ENCODE peak calls at places on chromosomes 6 and 20, in six cellular contexts. M, W, B, X, P and C are unnamed samples.

GRCh38 chr20:9145142-9145541 is 76.3 kb downstream of the PLCB4 start:
- DNase-seq in B (no peak), W (no peak), M (no peak), X (no peak), P (no peak), C (no peak)

GRCh38 chr6:26205161-26205624 is 118.0 kb downstream of the HFE start:
- DNase-seq in B (peak; percentile 86), W (no peak), M (peak; percentile 67), P (peak; percentile 76), X (peak; percentile 86), C (peak; percentile 74)

GRCh38 chr20:57680934-57681914 is 28.6 kb downstream of the PMEPA1 start:
- DNase-seq in M (no peak), P (no peak), B (no peak), W (no peak), X (no peak), C (no peak)

GRCh38 chr20:34525709-34526416 is 9.6 kb downstream of the DYNLRB1 start:
- DNase-seq in M (no peak), B (no peak), P (peak; percentile 85), W (peak; percentile 99), X (no peak), C (peak; percentile 100)

GRCh38 chr6:158373209-158373608 is 60.9 kb downstream of the TULP4 start:
- DNase-seq in B (no peak), P (no peak), M (no peak), X (no peak), W (no peak), C (peak; percentile 80)

GRCh38 chr20:50563133-50563944 is 53.2 kb downstream of the PTPN1 start:
- DNase-seq in B (no peak), P (no peak), M (no peak), X (no peak), W (no peak), C (no peak)

GRCh38 chr6:169424821-169425240 is 171.2 kb upstream of the THBS2 start:
- DNase-seq in P (no peak), B (no peak), W (no peak), M (no peak), X (no peak), C (no peak)

GRCh38 chr6:69138173-69138572 is 503.1 kb downstream of the ADGRB3 start:
- DNase-seq in P (no peak), W (no peak), X (no peak), B (no peak), M (no peak), C (no peak)

GRCh38 chr6:84390334-84390733 is 162.9 kb upstream of the CEP162 start:
- DNase-seq in B (no peak), M (no peak), X (no peak), P (no peak), W (no peak), C (no peak)

GRCh38 chr6:70310063-70310694 is 7.3 kb upstream of the COL9A1 start:
- DNase-seq in M (no peak), X (peak; percentile 39), B (peak; percentile 59), P (no peak), W (no peak), C (peak; percentile 72)

GRCh38 chr6:71444222-71444621 is 155.6 kb downstream of the OGFRL1 start:
- DNase-seq in P (no peak), M (no peak), B (no peak), W (no peak), X (no peak), C (peak; percentile 28)

GRCh38 chr6:34638834-34639736 is 57.5 kb downstream of the ILRUN start:
- DNase-seq in W (no peak), P (no peak), B (no peak), X (peak; percentile 52), M (no peak), C (no peak)

GRCh38 chr20:29296256-29297230 is 1960.9 kb upstream of the DEFB115 start:
- DNase-seq in P (no peak), M (no peak), X (no peak), B (no peak), W (no peak), C (no peak)

GRCh38 chr20:47661714-47662113 is 123.6 kb downstream of the SULF2 start:
- DNase-seq in X (no peak), P (no peak), B (no peak), M (no peak), W (no peak), C (no peak)

GRCh38 chr20:47660983-47661711 is 124.1 kb downstream of the SULF2 start:
- DNase-seq in P (no peak), M (no peak), W (no peak), X (no peak), B (no peak), C (no peak)

GRCh38 chr20:47662483-47663353 is 122.6 kb downstream of the SULF2 start:
- DNase-seq in M (no peak), B (no peak), X (no peak), P (no peak), W (no peak), C (no peak)

GRCh38 chr20:47660602-47660905 is 124.7 kb downstream of the SULF2 start:
- DNase-seq in P (no peak), W (no peak), X (no peak), B (no peak), M (no peak), C (no peak)

GRCh38 chr20:47659904-47660601 is 125.2 kb downstream of the SULF2 start:
- DNase-seq in X (no peak), B (no peak), P (no peak), M (no peak), W (no peak), C (no peak)
- H3K36me3 ChIP-seq in X (peaks cover 7% of the 10 kb centered on the region), B (peaks cover 5% of the 10 kb centered on the region), P (peaks cover 5% of the 10 kb centered on the region), M (peaks cover 3% of the 10 kb centered on the region), W (peaks cover 42% of the 10 kb centered on the region), C (peaks cover 17% of the 10 kb centered on the region)

DNA sequence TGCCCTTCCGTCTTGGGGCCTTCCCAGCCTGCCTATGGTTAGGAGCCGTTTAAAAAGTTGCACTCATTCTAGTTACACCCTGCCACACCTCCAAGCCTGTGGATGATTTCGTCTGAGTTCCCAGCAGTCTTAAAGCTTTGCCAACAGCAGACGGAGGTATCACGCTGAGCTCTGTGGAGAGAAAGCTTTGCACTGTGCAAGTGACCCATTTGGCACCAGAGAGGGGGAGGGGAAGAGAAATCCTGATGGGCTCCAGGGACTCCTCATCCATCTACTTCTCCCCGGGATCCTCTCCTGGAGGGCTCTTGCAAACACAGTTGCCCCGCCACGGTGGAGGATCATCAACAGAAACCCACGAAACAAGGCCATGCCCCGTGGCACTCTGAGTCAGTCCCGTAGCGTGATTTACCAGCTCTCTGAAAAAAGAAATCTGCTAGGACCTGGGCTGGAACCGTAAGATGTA is 98.8 kb upstream of the CITED2 start:
- DNase-seq in M (no peak), P (peak; percentile 27), B (peak; percentile 34), W (no peak), X (no peak), C (no peak)
- H3K4me3 ChIP-seq in M (no peak overlapping the region), P (no peak overlapping the region), B (no peak overlapping the region), W (no peak overlapping the region), X (no peak overlapping the region), C (no peak overlapping the region)

GRCh38 chr20:420721-421574 is 12.8 kb downstream of the RBCK1 start:
- DNase-seq in B (peak; percentile 66), W (no peak), X (no peak), P (no peak), M (no peak), C (no peak)
- H3K36me3 ChIP-seq in B (peaks cover 11% of the 10 kb centered on the region), W (peaks cover 48% of the 10 kb centered on the region), X (peaks cover 11% of the 10 kb centered on the region), P (peaks cover 38% of the 10 kb centered on the region), M (peaks cover 58% of the 10 kb centered on the region), C (peaks cover 49% of the 10 kb centered on the region)

GRCh38 chr6:10520468-10520867 is 683 bp upstream of the GCNT2 start:
- DNase-seq in B (peak; percentile 50), X (no peak), M (no peak), W (no peak), P (no peak), C (peak; percentile 68)

GRCh38 chr6:10516953-10517352 is 4.2 kb upstream of the GCNT2 start:
- DNase-seq in W (no peak), P (no peak), B (no peak), X (no peak), M (no peak), C (no peak)

GRCh38 chr6:10522929-10523573 is 1.9 kb downstream of the GCNT2 start:
- DNase-seq in X (peak; percentile 49), B (peak; percentile 86), M (no peak), P (no peak), W (no peak), C (peak; percentile 13)

GRCh38 chr6:10521104-10521808 is at the start of gene GCNT2:
- DNase-seq in M (no peak), B (peak; percentile 90), X (peak; percentile 94), W (peak; percentile 84), P (no peak), C (peak; percentile 90)

DNA sequence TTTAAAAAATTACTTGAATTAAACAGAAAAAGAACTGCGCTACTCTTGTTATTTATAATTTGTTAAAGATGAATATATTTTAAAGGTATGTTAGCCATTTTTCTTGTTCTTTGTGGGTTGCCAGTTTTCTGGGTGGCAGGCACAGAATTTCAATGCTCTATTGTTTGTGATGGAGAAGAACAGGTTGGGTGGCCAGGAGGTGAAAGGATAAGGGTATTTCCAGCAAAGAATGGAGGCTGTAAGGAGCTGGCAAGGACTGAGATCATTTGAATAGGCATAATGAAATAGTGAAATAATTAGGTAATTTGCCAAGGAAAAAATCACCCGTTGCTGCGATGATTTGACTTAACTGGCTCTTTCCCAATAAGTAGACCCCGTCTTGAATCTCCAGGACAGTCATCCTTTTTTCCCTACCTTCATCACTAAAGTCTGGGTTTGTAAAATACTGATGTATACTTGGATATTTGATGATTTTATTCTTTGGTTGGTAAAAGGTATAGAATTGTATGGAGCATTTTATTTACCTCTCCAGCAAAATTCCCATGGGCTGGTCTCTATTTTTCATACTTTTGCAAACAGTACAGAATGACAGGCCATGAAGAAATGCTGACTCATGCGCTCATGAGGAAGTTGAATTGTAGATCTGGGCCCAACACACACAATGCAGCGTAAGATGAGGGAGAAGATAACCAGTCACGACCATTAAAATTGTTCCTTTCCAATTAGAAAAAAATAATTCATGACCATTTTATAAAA is 2.5 kb upstream of the GCNT2 start:
- DNase-seq in M (no peak), B (peak; percentile 50), P (peak; percentile 22), W (no peak), X (no peak), C (peak; percentile 82)
- H3K4me3 ChIP-seq in M (no peak overlapping the region), B (no peak overlapping the region), P (no peak overlapping the region), W (no peak overlapping the region), X (no peak overlapping the region), C (no peak overlapping the region)

DNA sequence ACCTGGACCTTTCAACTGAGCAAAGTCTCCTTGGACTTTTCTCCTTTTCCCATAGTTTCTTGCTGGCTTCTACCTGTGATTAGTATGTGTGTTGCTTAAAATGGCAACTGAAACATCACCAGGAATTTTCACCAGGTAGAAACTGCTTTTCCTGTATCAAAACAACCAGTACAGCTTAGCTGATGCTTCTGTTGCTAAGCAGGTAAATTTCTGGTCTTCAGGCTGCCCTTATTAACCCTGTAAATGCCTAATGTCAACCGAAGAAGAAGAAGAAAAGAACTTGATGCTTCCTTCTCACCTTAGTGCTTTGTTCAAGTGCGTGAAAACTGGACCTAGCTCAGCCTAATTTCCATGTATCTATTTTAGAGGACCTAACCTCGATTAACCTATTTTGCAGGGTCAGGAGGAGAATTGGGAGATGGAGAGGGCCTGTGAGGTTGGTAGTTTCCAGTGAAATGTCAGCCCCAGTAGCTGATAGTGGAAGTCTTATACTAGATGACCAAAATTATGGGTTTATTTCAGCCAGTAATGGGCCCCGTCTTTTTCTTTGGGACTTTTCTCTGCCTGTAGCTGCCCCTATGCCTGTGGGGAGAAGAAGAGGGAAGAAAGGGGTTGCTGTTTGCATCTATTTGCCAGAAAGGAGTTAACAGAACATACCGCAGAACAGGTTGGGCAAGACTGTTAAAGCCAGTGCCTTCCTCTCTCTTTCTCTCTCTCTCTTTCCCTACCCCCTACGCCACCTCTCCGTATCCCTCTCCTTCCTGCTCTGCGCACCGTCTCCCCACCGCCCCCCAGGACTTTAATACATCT is 37.7 kb downstream of the RREB1 start:
- DNase-seq in P (no peak), X (no peak), W (no peak), M (no peak), B (peak; percentile 70), C (peak; percentile 67)
- H3K36me3 ChIP-seq in P (no peaks in the 10 kb centered on the region), X (no peaks in the 10 kb centered on the region), W (no peaks in the 10 kb centered on the region), M (no peaks in the 10 kb centered on the region), B (no peaks in the 10 kb centered on the region), C (peaks cover 1% of the 10 kb centered on the region)